ENCODE peak calls at places on chromosomes 13 and 19, in ten cellular contexts. L is adrenal gland; F is NCI-H2171; E is B cell; U is NCI-H1092 treated with DMSO at 0.1 percent for 48 hours; M is HFF-Myc; Y is iris pigment epithelial cell; Z is hepatic stellate cell; S is HL-60; A is stimulated activated CD4-positive, alpha-beta T cell treated with anti-CD3 and anti-CD28 coated beads, Interleukin-4, amount 100 ng/mL, for 4 hours. C is an unnamed sample.

GRCh38 chr19:14061751-14062557 is at the start of gene PALM3:
- DNase-seq in L (no peak), F (no peak), E (no peak), U (no peak), M (no peak), Y (no peak), Z (no peak), S (no peak), A (no peak), C (no peak)

GRCh38 chr19:4633140-4633967 is 6.0 kb upstream of the TNFAIP8L1 start:
- DNase-seq in L (peak), F (peak), E (peak), U (peak), M (peak), Y (peak), Z (peak), S (peak), A (no peak), C (peak)

GRCh38 chr13:111385182-111385857 is 64.9 kb downstream of the TEX29 start:
- DNase-seq in L (peak), F (no peak), E (peak), U (no peak), M (no peak), Y (no peak), Z (no peak), S (no peak), A (no peak), C (no peak)

GRCh38 chr13:26656919-26657318 is 99.4 kb downstream of the WASF3 start:
- DNase-seq in L (peak), F (no peak), E (no peak), U (no peak), M (no peak), Y (peak), Z (peak), S (no peak), A (no peak), C (no peak)

GRCh38 chr19:17357078-17357666 is 19.8 kb downstream of the GTPBP3 start:
- DNase-seq in L (no peak), F (no peak), E (no peak), U (no peak), M (no peak), Y (no peak), Z (no peak), S (no peak), A (no peak), C (no peak)

GRCh38 chr19:41706741-41707501 is 1.5 kb upstream of the CEACAM5 start:
- DNase-seq in L (peak), F (peak), E (peak), U (peak), M (no peak), Y (peak), Z (peak), S (peak), A (peak), C (peak)

GRCh38 chr13:37037231-37037630 is 22.3 kb downstream of the SUPT20H start:
- DNase-seq in L (no peak), F (no peak), E (no peak), U (no peak), M (no peak), Y (no peak), Z (no peak), S (no peak), A (no peak), C (no peak)

GRCh38 chr13:50617134-50617721 is 226.3 kb downstream of the DLEU7 start:
- DNase-seq in L (no peak), F (no peak), E (no peak), U (no peak), M (peak), Y (peak), Z (peak), S (no peak), A (no peak), C (no peak)

GRCh38 chr13:74134777-74135305 is 637 bp upstream of the KLF12 start:
- DNase-seq in L (no peak), F (peak), E (peak), U (peak), M (no peak), Y (no peak), Z (peak), S (no peak), A (peak), C (peak)

GRCh38 chr13:73767191-73767741 is 366.9 kb downstream of the KLF12 start:
- DNase-seq in L (no peak), F (no peak), E (no peak), U (peak), M (no peak), Y (peak), Z (peak), S (no peak), A (no peak), C (no peak)